ENCODE peak calls at places on chromosomes 1 and 21, in four cellular contexts. J, V, B and C are unnamed samples.

GRCh38 chr1:21935393-21935804 is 1.7 kb downstream of the HSPG2 start:
- DNase-seq in J (no peak), V (no peak), B (no peak), C (no peak)

GRCh38 chr21:45972716-45973474 is 8.7 kb upstream of the COL6A1 start:
- DNase-seq in J (no peak), V (peak), B (no peak), C (peak)

GRCh38 chr1:7885513-7886298 is 32.8 kb upstream of the UTS2 start:
- DNase-seq in J (no peak), V (peak), B (peak), C (peak)

GRCh38 chr1:17773626-17774326 is 18.6 kb downstream of the ACTL8 start:
- DNase-seq in J (no peak), V (no peak), B (no peak), C (peak)

GRCh38 chr1:2239384-2239985 is 11.4 kb downstream of the SKI start:
- DNase-seq in J (no peak), V (no peak), B (no peak), C (no peak)

GRCh38 chr21:34630536-34631143 is 15.7 kb upstream of the RCAN1 start:
- DNase-seq in J (no peak), V (peak), B (peak), C (peak)

GRCh38 chr21:29989634-29990234 is 49.9 kb upstream of the GRIK1 start:
- DNase-seq in J (no peak), V (no peak), B (no peak), C (no peak)

GRCh38 chr1:199862047-199862446 is 165.5 kb upstream of the NR5A2 start:
- DNase-seq in J (no peak), V (no peak), B (no peak), C (no peak)

GRCh38 chr1:50268049-50268448 is 155.2 kb downstream of the DMRTA2 start:
- DNase-seq in J (no peak), V (peak), B (peak), C (peak)

GRCh38 chr1:24761582-24761981 is 16.3 kb downstream of the CLIC4 start:
- DNase-seq in J (no peak), V (no peak), B (no peak), C (no peak)

GRCh38 chr1:205939690-205940330 is 3.4 kb downstream of the SLC26A9 start:
- DNase-seq in J (no peak), V (peak), B (no peak), C (peak)

GRCh38 chr1:216422821-216423529 is at the start of gene USH2A:
- DNase-seq in J (no peak), V (peak), B (no peak), C (peak)

GRCh38 chr1:111270781-111271463 is 19.7 kb upstream of the CHIA start:
- DNase-seq in J (no peak), V (no peak), B (no peak), C (peak)

GRCh38 chr1:99603699-99604595 is 42.0 kb upstream of the PALMD start:
- DNase-seq in J (no peak), V (no peak), B (no peak), C (no peak)

GRCh38 chr1:241918879-241919278 is 38.7 kb upstream of the BECN2 start:
- DNase-seq in J (no peak), V (no peak), B (no peak), C (no peak)

GRCh38 chr1:100769323-100769722 is 49.8 kb downstream of the VCAM1 start:
- DNase-seq in J (no peak), V (no peak), B (no peak), C (no peak)

GRCh38 chr1:195908121-195908520 is 700.1 kb downstream of the KCNT2 start:
- DNase-seq in J (no peak), V (no peak), B (no peak), C (no peak)

GRCh38 chr1:198890531-198890930 is 251.7 kb downstream of the PTPRC start:
- DNase-seq in J (no peak), V (no peak), B (no peak), C (no peak)

GRCh38 chr1:86247553-86248279 is 91.1 kb upstream of the COL24A1 start:
- DNase-seq in J (no peak), V (no peak), B (peak), C (no peak)

GRCh38 chr1:171138973-171139372 is 46.1 kb upstream of the FMO2 start:
- DNase-seq in J (no peak), V (no peak), B (no peak), C (no peak)
- TF ChIP-seq CTCF in J (no peak), V (no peak), B (no peak), C (no peak)

GRCh38 chr1:88061106-88061829 is 622.8 kb upstream of the PKN2 start:
- DNase-seq in J (no peak), V (peak), B (peak), C (peak)
- TF ChIP-seq CTCF in J (no peak), V (peak), B (peak), C (peak)

DNA sequence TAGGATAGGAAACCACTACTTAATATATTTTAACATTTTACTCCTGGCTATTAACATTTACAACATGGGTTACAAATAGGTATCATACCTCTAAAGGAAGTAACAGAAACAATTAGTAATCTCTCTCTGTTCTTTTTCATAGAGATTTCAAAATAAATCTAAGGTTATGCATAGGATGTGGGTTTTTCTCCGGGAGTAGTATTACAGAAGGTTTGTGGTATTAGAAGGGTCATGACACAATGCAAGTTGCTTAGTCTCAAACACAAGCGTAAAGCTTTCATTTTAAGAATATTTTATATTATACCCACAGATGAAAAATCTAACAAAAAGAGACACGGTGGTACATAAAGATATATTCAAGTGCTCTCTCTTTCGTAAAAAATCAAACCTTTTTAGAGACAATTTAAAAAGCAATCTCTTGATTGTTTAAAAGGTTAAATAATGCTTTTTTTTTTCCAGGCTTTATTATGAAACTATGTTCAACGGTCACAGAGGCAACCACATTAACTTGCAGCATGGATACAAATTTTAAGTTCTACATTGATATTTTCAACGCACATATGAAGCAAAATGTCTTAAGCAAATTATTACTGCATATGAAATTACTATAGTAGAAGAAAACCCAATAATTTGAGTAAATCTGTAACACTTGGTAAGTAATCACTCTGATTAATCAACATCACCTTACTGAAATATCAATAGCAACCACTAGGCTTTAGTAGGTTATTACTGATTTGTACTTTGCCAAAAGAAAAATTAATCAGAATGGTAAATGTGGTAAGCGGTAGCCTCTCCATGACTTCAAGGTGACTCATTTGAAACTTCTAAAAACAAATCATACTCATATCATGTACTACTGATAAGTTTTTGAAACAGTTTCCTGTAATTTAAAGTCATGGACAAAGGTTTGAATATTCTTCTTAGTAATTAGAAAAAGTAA is 97.4 kb upstream of the GFI1 start:
- DNase-seq in J (no peak), V (no peak), B (peak), C (no peak)
- TF ChIP-seq CTCF in J (no peak), V (no peak), B (no peak), C (no peak)

DNA sequence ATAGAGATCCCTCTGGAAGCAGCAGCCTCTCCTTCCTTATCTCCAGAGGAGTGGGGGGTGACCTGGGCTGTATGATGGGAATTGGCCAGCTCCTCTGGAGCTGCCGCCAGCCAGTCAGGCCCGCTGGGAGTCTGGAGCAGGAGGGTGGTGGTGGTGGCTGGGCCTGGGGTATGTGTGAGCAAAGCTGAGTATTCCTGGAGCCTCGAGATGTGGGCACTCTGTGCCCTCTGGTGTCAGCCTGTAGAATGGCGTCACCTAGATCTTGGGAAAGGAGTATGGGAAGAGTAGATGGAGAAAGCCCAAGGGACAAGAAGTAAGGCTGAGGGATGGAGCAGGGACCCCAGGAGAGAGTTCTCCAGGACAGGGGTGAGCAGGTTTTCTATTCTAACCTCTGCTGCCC is 16.0 kb downstream of the VANGL2 start:
- DNase-seq in J (no peak), V (no peak), B (no peak), C (peak)
- TF ChIP-seq CTCF in J (no peak), V (no peak), B (peak), C (peak)

GRCh38 chr1:25905680-25906643 is at the start of gene STMN1:
- DNase-seq in J (peak), V (peak), B (peak), C (peak)

GRCh38 chr1:25904942-25905679 is 1.1 kb downstream of the STMN1 start:
- DNase-seq in J (peak), V (peak), B (peak), C (peak)

GRCh38 chr1:25906644-25907300 is 553 bp upstream of the STMN1 start:
- DNase-seq in J (no peak), V (peak), B (no peak), C (peak)

GRCh38 chr1:25909062-25909461 is 2.8 kb upstream of the STMN1 start:
- DNase-seq in J (no peak), V (no peak), B (no peak), C (no peak)

GRCh38 chr1:25907473-25908058 is 1.3 kb upstream of the STMN1 start:
- DNase-seq in J (no peak), V (no peak), B (no peak), C (no peak)
- TF ChIP-seq CTCF in J (no peak), V (no peak), B (no peak), C (no peak)